ENCODE peak calls at places on chromosome 9, in five cellular contexts. A is upper lobe of right lung, V is WTC11, C is activated T-helper 1 cell treated with Interleukin-2 at 50 U/mL for 16 hours, D is A673. U is an unnamed sample.

GRCh38 chr9:70579686-70580085 is 165.2 kb upstream of the KLF9 start:
- DNase-seq in V (no peak), C (no peak), A (no peak), D (no peak), U (no peak)

GRCh38 chr9:126673689-126674364 is 60.1 kb downstream of the LMX1B start:
- DNase-seq in V (peak), D (no peak), A (no peak), C (no peak), U (no peak)

GRCh38 chr9:21750021-21750735 is 52.3 kb upstream of the MTAP start:
- DNase-seq in D (no peak), A (no peak), C (no peak), V (no peak), U (no peak)

GRCh38 chr9:134736791-134737489 is 95.3 kb downstream of the COL5A1 start:
- DNase-seq in A (no peak), V (no peak), D (no peak), C (no peak), U (no peak)

GRCh38 chr9:81108391-81108790 is 581.0 kb downstream of the TLE1 start:
- DNase-seq in C (no peak), V (no peak), A (no peak), D (no peak), U (no peak)

GRCh38 chr9:13274901-13275641 is 4.4 kb downstream of the MPDZ start:
- DNase-seq in D (peak), A (no peak), V (no peak), C (no peak), U (no peak)

GRCh38 chr9:128244443-128245226 is 31.2 kb downstream of the GOLGA2 start:
- DNase-seq in A (peak), D (peak), C (no peak), V (peak), U (no peak)

GRCh38 chr9:134883040-134883782 is 2.6 kb downstream of the FCN2 start:
- DNase-seq in C (no peak), V (no peak), A (no peak), D (no peak), U (no peak)

GRCh38 chr9:72365525-72366256 is 683 bp upstream of the ZFAND5 start:
- DNase-seq in V (peak), D (peak), C (peak), A (peak), U (peak)

GRCh38 chr9:79028101-79028500 is 543.7 kb upstream of the TLE4 start:
- DNase-seq in A (no peak), C (no peak), V (no peak), D (no peak), U (no peak)

GRCh38 chr9:127523312-127523851 is 72.1 kb downstream of the LRSAM1 start:
- DNase-seq in V (peak), C (no peak), D (peak), A (peak), U (no peak)

GRCh38 chr9:306907-307306 is 92.2 kb downstream of the DOCK8 start:
- DNase-seq in D (no peak), C (peak), A (no peak), V (peak), U (no peak)

GRCh38 chr9:126051446-126052130 is 275.0 kb upstream of the MVB12B start:
- DNase-seq in V (no peak), A (peak), D (no peak), C (no peak), U (no peak)

GRCh38 chr9:93664549-93665120 is 88.3 kb downstream of the PHF2 start:
- DNase-seq in V (no peak), A (no peak), D (no peak), C (no peak), U (no peak)

GRCh38 chr9:116574027-116574679 is 113.0 kb upstream of the TRIM32 start:
- DNase-seq in A (no peak), D (no peak), V (no peak), C (no peak), U (no peak)

GRCh38 chr9:112408285-112408684 is 28.4 kb downstream of the HSDL2 start:
- DNase-seq in D (no peak), C (no peak), V (no peak), A (no peak), U (no peak)

GRCh38 chr9:93132287-93132927 is 1.6 kb downstream of the NINJ1 start:
- DNase-seq in D (no peak), A (no peak), C (no peak), V (no peak), U (peak)

GRCh38 chr9:127033784-127034183 is 88.7 kb downstream of the ANGPTL2 start:
- DNase-seq in D (no peak), A (no peak), V (no peak), C (no peak), U (no peak)

GRCh38 chr9:14096182-14096922 is 217.6 kb downstream of the NFIB start:
- DNase-seq in V (no peak), C (no peak), D (peak), A (no peak), U (no peak)

GRCh38 chr9:122941560-122942234 is 877 bp downstream of the RABGAP1 start:
- DNase-seq in A (no peak), V (no peak), D (no peak), C (no peak), U (peak)

GRCh38 chr9:16267336-16268036 is 603.0 kb downstream of the BNC2 start:
- DNase-seq in D (no peak), V (no peak), A (no peak), C (no peak), U (no peak)

GRCh38 chr9:124465736-124466135 is 15.5 kb downstream of the ADGRD2 start:
- DNase-seq in V (no peak), A (peak), D (no peak), C (no peak), U (no peak)

GRCh38 chr9:120985759-120986353 is 59.3 kb upstream of the TRAF1 start:
- DNase-seq in D (peak), V (no peak), C (no peak), A (no peak), U (no peak)

GRCh38 chr9:125755340-125755739 is 8.2 kb downstream of the PBX3 start:
- DNase-seq in D (peak), C (no peak), A (no peak), V (no peak), U (no peak)

GRCh38 chr9:137368431-137369110 is 54.4 kb downstream of the EXD3 start:
- DNase-seq in C (no peak), D (no peak), A (no peak), V (peak), U (no peak)

GRCh38 chr9:2741441-2742158 is 24.3 kb downstream of the KCNV2 start:
- DNase-seq in D (no peak), A (no peak), C (no peak), V (no peak), U (no peak)